ENCODE peak calls at places on chromosomes 6 and 20, in six cellular contexts. R is uterus, A is pancreas, K is psoas muscle, Q is dorsolateral prefrontal cortex, T is stomach. I is an unnamed sample.

GRCh38 chr6:140460267-140460666 is 1085.8 kb upstream of the CITED2 start:
- DNase-seq in R (no peak), A (no peak), K (no peak), Q (no peak), T (no peak), I (no peak)

GRCh38 chr6:4314201-4314707 is 178.9 kb upstream of the ECI2 start:
- DNase-seq in R (no peak), A (no peak), K (no peak), Q (no peak), T (no peak), I (no peak)

GRCh38 chr6:313917-314316 is 21.6 kb downstream of the DUSP22 start:
- DNase-seq in R (no peak), A (peak; percentile 50), K (no peak), Q (no peak), T (no peak), I (no peak)

GRCh38 chr6:122141246-122141645 is 258.2 kb upstream of the HSF2 start:
- DNase-seq in R (no peak), A (no peak), K (no peak), Q (no peak), T (no peak), I (no peak)

GRCh38 chr6:42197574-42198362 is 3.0 kb upstream of the GUCA1B start:
- DNase-seq in R (peak; percentile 70), A (no peak), K (no peak), Q (no peak), T (peak; percentile 4), I (peak; percentile 3)

GRCh38 chr20:1430004-1430451 is 36.6 kb downstream of the NSFL1C start:
- DNase-seq in R (no peak), A (no peak), K (no peak), Q (no peak), T (no peak), I (no peak)

GRCh38 chr6:135257641-135258405 is 76.7 kb downstream of the MYB start:
- DNase-seq in R (no peak), A (no peak), K (no peak), Q (no peak), T (no peak), I (no peak)

GRCh38 chr6:72421387-72421786 is 200.5 kb upstream of the KCNQ5 start:
- DNase-seq in R (no peak), A (no peak), K (no peak), Q (no peak), T (no peak), I (no peak)

GRCh38 chr6:106363401-106364138 is 3.1 kb downstream of the CRYBG1 start:
- DNase-seq in R (no peak), A (no peak), K (no peak), Q (no peak), T (no peak), I (no peak)

GRCh38 chr6:5274231-5274630 is 12.9 kb downstream of the FARS2 start:
- DNase-seq in R (no peak), A (no peak), K (no peak), Q (no peak), T (no peak), I (no peak)

GRCh38 chr6:44222987-44223470 is 366 bp upstream of the SLC29A1 start:
- DNase-seq in R (no peak), A (no peak), K (no peak), Q (no peak), T (no peak), I (no peak)

GRCh38 chr6:145080651-145081050 is 654.7 kb downstream of the EPM2A start:
- DNase-seq in R (no peak), A (no peak), K (no peak), Q (no peak), T (no peak), I (no peak)
- TF ChIP-seq CTCF in R (no peak), A (no peak), K (no peak), Q (no peak), T (no peak), I (no peak)

GRCh38 chr6:124298682-124299081 is 495.0 kb downstream of the NKAIN2 start:
- DNase-seq in R (no peak), A (no peak), K (no peak), Q (no peak), T (no peak), I (no peak)

GRCh38 chr6:124294572-124294971 is 490.9 kb downstream of the NKAIN2 start:
- DNase-seq in R (no peak), A (no peak), K (no peak), Q (no peak), T (no peak), I (no peak)

DNA sequence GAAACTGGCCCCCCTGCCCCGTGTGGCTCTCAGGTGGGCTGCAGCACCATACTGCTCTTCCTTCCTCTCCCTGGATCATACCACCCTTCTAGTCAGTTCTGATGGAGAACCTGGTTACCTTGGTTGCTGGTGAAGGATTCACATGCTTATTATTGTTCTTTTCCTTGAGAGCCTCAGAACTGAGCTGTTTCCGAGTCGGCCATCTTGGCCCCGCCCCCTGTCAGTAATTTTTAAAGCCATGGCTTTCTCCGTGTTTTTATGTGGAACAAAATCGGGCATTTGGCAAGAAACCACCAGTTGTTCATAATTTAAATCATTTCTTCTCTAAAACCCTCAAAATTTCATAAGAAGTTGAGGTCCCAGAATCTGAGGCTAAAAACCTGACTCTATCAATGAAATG is 493.8 kb downstream of the NKAIN2 start:
- DNase-seq in R (no peak), A (no peak), K (no peak), Q (no peak), T (no peak), I (no peak)
- H3K27me3 ChIP-seq in R (no peaks in the 10 kb centered on the region), A (no peaks in the 10 kb centered on the region), K (no peaks in the 10 kb centered on the region), Q (no peaks in the 10 kb centered on the region), T (no peaks in the 10 kb centered on the region), I (no peaks in the 10 kb centered on the region)

DNA sequence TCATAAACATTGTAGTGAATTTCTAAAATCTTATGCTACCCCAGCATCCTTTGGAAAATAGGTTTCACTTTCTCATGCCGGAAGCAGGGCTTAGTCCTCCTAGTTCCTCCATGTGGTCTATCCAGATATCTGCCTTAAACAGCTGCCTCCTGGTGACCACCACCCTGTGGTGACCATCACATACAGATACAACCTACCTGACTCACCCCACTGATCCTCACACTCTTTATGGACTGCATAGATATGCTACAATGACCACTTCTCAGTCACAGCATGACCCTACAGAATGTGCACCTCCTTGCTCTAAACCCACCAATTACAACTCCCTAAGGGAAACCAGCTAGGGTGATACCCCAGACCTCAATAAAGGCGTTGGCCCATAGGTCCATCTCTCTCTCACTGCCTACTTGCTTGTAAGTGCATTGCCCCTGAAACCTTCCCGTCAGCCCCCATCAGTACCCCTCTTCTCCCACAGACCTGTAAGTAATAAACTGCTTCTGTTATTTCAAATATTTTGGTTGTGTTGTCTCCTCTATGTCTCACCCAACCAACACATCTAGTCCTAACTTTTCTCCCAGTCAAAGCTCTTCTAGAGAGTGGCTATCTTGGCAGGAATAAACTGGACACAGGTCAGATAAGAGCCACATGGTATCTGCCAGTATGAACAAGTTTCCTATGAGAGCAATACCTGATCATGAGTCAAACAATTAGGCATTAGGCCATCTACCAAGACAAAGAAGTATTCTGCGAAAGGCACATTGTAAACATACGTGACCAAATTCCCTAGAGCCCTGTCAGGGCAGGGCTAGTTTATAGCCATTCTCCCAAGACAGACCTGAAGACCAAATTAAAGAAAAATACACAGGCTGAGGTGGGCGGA is 39.4 kb upstream of the PLEKHG1 start:
- DNase-seq in R (no peak), A (no peak), K (no peak), Q (no peak), T (no peak), I (no peak)
- H3K27ac ChIP-seq in R (no peak overlapping the region), A (no peak overlapping the region), K (no peak overlapping the region), Q (no peak overlapping the region), T (no peak overlapping the region), I (no peak overlapping the region)

DNA sequence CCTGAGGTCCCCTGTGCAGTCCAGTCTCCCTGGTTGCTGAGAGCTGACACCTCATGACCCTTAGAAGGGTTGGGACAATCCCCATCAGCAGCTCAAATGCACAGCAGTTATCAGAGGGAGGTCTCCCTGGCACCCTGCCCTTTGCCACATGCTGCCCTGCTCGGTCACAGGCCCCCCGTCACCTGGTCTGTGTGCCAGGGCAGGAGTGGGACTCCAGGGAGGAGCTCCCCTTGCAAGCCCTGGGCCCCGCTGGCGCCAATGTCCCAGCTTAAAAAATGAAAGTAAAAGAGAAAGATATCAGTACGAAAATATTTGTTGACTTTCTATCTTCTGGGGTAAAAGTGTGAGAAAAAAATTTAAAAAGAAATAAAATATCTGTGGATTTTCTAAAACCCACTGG is 68.1 kb upstream of the SLC22A16 start:
- DNase-seq in R (no peak), A (no peak), K (no peak), Q (no peak), T (no peak), I (no peak)
- TF ChIP-seq CTCF in R (no peak), A (no peak), K (no peak), Q (no peak), T (no peak), I (no peak)

GRCh38 chr6:108804976-108805375 is 43.2 kb upstream of the ARMC2 start:
- DNase-seq in R (no peak), A (no peak), K (no peak), Q (no peak), T (no peak), I (no peak)
- H3K27me3 ChIP-seq in R (no peaks in the 10 kb centered on the region), A (no peaks in the 10 kb centered on the region), K (no peaks in the 10 kb centered on the region), Q (no peaks in the 10 kb centered on the region), T (no peaks in the 10 kb centered on the region), I (no peaks in the 10 kb centered on the region)

DNA sequence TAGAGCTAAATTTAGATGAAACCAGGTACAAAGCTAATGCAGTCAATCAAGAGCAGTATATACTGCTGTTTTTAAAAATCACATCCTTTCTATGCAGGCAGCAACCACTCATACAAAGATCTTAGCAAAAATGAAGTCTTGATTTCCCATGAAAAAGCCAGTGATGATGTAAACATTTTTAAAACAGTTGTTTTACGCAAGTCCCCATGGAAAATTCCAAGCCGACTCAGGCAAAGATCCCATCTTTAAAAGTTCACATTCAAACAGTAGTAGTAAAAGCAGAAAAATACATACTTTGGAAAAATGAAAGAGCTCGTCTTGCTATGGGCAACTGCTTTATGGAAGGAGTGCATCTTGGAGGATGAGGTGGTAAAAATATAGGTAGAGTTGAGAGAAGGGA is 84.0 kb downstream of the RCAN2 start:
- DNase-seq in R (no peak), A (no peak), K (no peak), Q (no peak), T (no peak), I (no peak)
- H3K27ac ChIP-seq in R (peak overlapping the region; percentile 18), A (no peak overlapping the region), K (no peak overlapping the region), Q (no peak overlapping the region), T (peak overlapping the region; percentile 31), I (no peak overlapping the region)

GRCh38 chr6:71246596-71246995 is 42.0 kb upstream of the OGFRL1 start:
- DNase-seq in R (no peak), A (no peak), K (no peak), Q (no peak), T (no peak), I (no peak)

GRCh38 chr6:71248866-71249265 is 39.7 kb upstream of the OGFRL1 start:
- DNase-seq in R (no peak), A (no peak), K (no peak), Q (no peak), T (no peak), I (no peak)

GRCh38 chr6:71248306-71248705 is 40.3 kb upstream of the OGFRL1 start:
- DNase-seq in R (no peak), A (no peak), K (no peak), Q (no peak), T (no peak), I (no peak)

GRCh38 chr6:71250050-71250689 is 38.4 kb upstream of the OGFRL1 start:
- DNase-seq in R (no peak), A (no peak), K (no peak), Q (no peak), T (no peak), I (no peak)

GRCh38 chr6:71245265-71246049 is 43.2 kb upstream of the OGFRL1 start:
- DNase-seq in R (no peak), A (no peak), K (no peak), Q (no peak), T (no peak), I (no peak)
- TF ChIP-seq CTCF in R (no peak), A (no peak), K (no peak), Q (no peak), T (no peak), I (no peak)

GRCh38 chr6:143984670-143985069 is 23.4 kb downstream of the PLAGL1 start:
- DNase-seq in R (no peak), A (no peak), K (no peak), Q (no peak), T (no peak), I (no peak)
- H3K27me3 ChIP-seq in R (no peaks in the 10 kb centered on the region), A (no peaks in the 10 kb centered on the region), K (no peaks in the 10 kb centered on the region), Q (no peaks in the 10 kb centered on the region), T (no peaks in the 10 kb centered on the region), I (no peaks in the 10 kb centered on the region)

I was measured in CD4-positive, alpha-beta T cell.